ENCODE peak calls at places on chromosomes 2 and 18, in four cellular contexts. Q is left ventricle myocardium superior, B is SHP77, G is IMR-90. P is an unnamed sample.
A peak's percentile ranks its signal among the peaks of the same experiment; 100 is the strongest.

GRCh38 chr2:134819334-134819733 is 19.1 kb upstream of the ACMSD start:
- DNase-seq in B (no peak), Q (no peak), G (peak; percentile 74), P (peak; percentile 54)

GRCh38 chr2:226799976-226800940 is 638 bp upstream of the IRS1 start:
- DNase-seq in B (no peak), Q (no peak), G (peak; percentile 23), P (no peak)

GRCh38 chr2:10036095-10036879 is 7.1 kb upstream of the KLF11 start:
- DNase-seq in G (peak; percentile 63), B (no peak), Q (peak; percentile 86), P (peak; percentile 71)

GRCh38 chr2:143083636-143084035 is 45.6 kb upstream of the ARHGAP15 start:
- DNase-seq in G (peak; percentile 92), B (no peak), Q (no peak), P (peak; percentile 90)

GRCh38 chr2:160338891-160339290 is 138.8 kb upstream of the ITGB6 start:
- DNase-seq in Q (peak; percentile 53), G (peak; percentile 53), B (no peak), P (no peak)

GRCh38 chr2:38690499-38691420 is 24.8 kb downstream of the GALM start:
- DNase-seq in B (no peak), G (peak; percentile 97), Q (no peak), P (peak; percentile 39)

GRCh38 chr2:133862400-133862977 is 294.2 kb upstream of the NCKAP5 start:
- DNase-seq in G (peak; percentile 67), B (no peak), Q (no peak), P (no peak)

GRCh38 chr18:27762054-27762453 is 414.9 kb downstream of the CDH2 start:
- DNase-seq in G (no peak), Q (no peak), B (no peak), P (no peak)

GRCh38 chr2:231617059-231617926 is 24.6 kb downstream of the TEX44 start:
- DNase-seq in Q (peak; percentile 28), B (no peak), G (peak; percentile 31), P (no peak)

GRCh38 chr2:235021752-235022151 is 69.9 kb downstream of the SH3BP4 start:
- DNase-seq in G (peak; percentile 93), B (no peak), Q (no peak), P (peak; percentile 54)

GRCh38 chr2:191612496-191612895 is 65.4 kb upstream of the NABP1 start:
- DNase-seq in G (peak; percentile 97), Q (no peak), B (no peak), P (peak; percentile 99)

GRCh38 chr2:9497017-9497416 is 22.7 kb downstream of the IAH1 start:
- DNase-seq in G (no peak), Q (no peak), B (no peak), P (no peak)

GRCh38 chr2:47357475-47357874 is 45.5 kb upstream of the MSH2 start:
- DNase-seq in B (no peak), G (peak; percentile 68), Q (no peak), P (no peak)

GRCh38 chr2:43315482-43315881 is 89.1 kb upstream of the ZFP36L2 start:
- DNase-seq in Q (no peak), G (no peak), B (no peak), P (no peak)

GRCh38 chr2:71716697-71717624 is 263.6 kb downstream of the DYSF start:
- DNase-seq in B (no peak), G (peak; percentile 44), Q (peak; percentile 95), P (no peak)

GRCh38 chr18:40019797-40020392 is 1935.1 kb upstream of the PIK3C3 start:
- DNase-seq in B (no peak), Q (no peak), G (no peak), P (no peak)

GRCh38 chr18:54004828-54005227 is 219.6 kb downstream of the MBD2 start:
- DNase-seq in G (no peak), Q (no peak), B (peak; percentile 0), P (peak; percentile 18)

GRCh38 chr2:233386382-233387041 is 32.2 kb downstream of the DGKD start:
- DNase-seq in Q (no peak), G (peak; percentile 51), B (no peak), P (peak; percentile 26)

GRCh38 chr2:1750935-1751767 is 6.8 kb upstream of the PXDN start:
- DNase-seq in Q (peak; percentile 80), B (peak; percentile 90), G (peak; percentile 86), P (no peak)

GRCh38 chr2:119259296-119259860 is 35.7 kb downstream of the STEAP3 start:
- DNase-seq in Q (no peak), G (no peak), B (no peak), P (no peak)

GRCh38 chr2:189276277-189276676 is 96.7 kb upstream of the COL5A2 start:
- DNase-seq in B (no peak), G (peak; percentile 97), Q (no peak), P (no peak)

GRCh38 chr2:106085441-106085911 is 108.6 kb downstream of the UXS1 start:
- DNase-seq in Q (no peak), B (no peak), G (peak; percentile 39), P (no peak)

GRCh38 chr2:48508461-48509124 is 21.4 kb upstream of the STON1 start:
- DNase-seq in Q (no peak), G (peak; percentile 75), B (no peak), P (no peak)

GRCh38 chr2:72024451-72025175 is 123.0 kb downstream of the CYP26B1 start:
- DNase-seq in G (no peak), Q (no peak), B (no peak), P (no peak)

GRCh38 chr2:182522428-182522896 is 95.6 kb upstream of the PDE1A start:
- DNase-seq in G (no peak), Q (no peak), B (peak; percentile 40), P (peak; percentile 45)

GRCh38 chr2:218806346-218806978 is 24.5 kb downstream of the CYP27A1 start:
- DNase-seq in G (peak; percentile 96), Q (peak; percentile 76), B (no peak), P (peak; percentile 96)

GRCh38 chr2:221715783-221716386 is 143.8 kb upstream of the EPHA4 start:
- DNase-seq in G (no peak), B (no peak), Q (no peak), P (no peak)

GRCh38 chr2:190607657-190608357 is 41.1 kb upstream of the NAB1 start:
- DNase-seq in G (peak; percentile 70), Q (no peak), B (no peak), P (no peak)

GRCh38 chr2:76713312-76713711 is 808.9 kb downstream of the LRRTM4 start:
- DNase-seq in B (no peak), Q (no peak), G (no peak), P (no peak)

GRCh38 chr2:227823922-227824321 is 10.3 kb downstream of the CCL20 start:
- DNase-seq in B (no peak), G (no peak), Q (no peak), P (no peak)

GRCh38 chr2:100303744-100304143 is 18.6 kb downstream of the LONRF2 start:
- DNase-seq in Q (no peak), B (no peak), G (no peak), P (no peak)

GRCh38 chr18:76759056-76759455 is 63.3 kb upstream of the ZNF236 start:
- DNase-seq in Q (no peak), B (no peak), G (no peak), P (no peak)

GRCh38 chr2:240934701-240935100 is 28.6 kb downstream of the CROCC2 start:
- DNase-seq in G (no peak), Q (no peak), B (no peak), P (no peak)

P was measured in epithelial cell of proximal tubule.